ENCODE peak calls at places on chromosome 1, in four cellular contexts. V is AML-193; M is activated naive CD4-positive, alpha-beta T cell; N is iris pigment epithelial cell. L is an unnamed sample.

GRCh38 chr1:116717318-116717717 is 36.9 kb upstream of the CD2 start:
- DNase-seq in M (no peak), V (no peak), N (no peak), L (no peak)

GRCh38 chr1:61605607-61606321 is 119.2 kb downstream of the TM2D1 start:
- DNase-seq in V (no peak), M (no peak), N (peak), L (no peak)

GRCh38 chr1:6030144-6030543 is 15.5 kb upstream of the KCNAB2 start:
- DNase-seq in N (no peak), V (no peak), M (no peak), L (no peak)

GRCh38 chr1:4402032-4402431 is 252.4 kb upstream of the AJAP1 start:
- DNase-seq in N (no peak), M (no peak), V (no peak), L (no peak)

GRCh38 chr1:6614019-6614952 is 755 bp downstream of the PHF13 start:
- DNase-seq in V (no peak), M (peak), N (no peak), L (peak)

GRCh38 chr1:171844381-171844780 is 3.1 kb downstream of the DNM3 start:
- DNase-seq in V (no peak), N (no peak), M (no peak), L (no peak)

GRCh38 chr1:36717431-36717830 is 234.7 kb upstream of the CSF3R start:
- DNase-seq in V (no peak), M (no peak), N (no peak), L (no peak)

GRCh38 chr1:161486806-161487482 is 18.3 kb upstream of the FCGR2A start:
- DNase-seq in M (no peak), N (peak), V (peak), L (no peak)

GRCh38 chr1:108829498-108829916 is 27.4 kb downstream of the AKNAD1 start:
- DNase-seq in M (no peak), V (no peak), N (peak), L (no peak)

L was measured in activated CD4-positive, CD25-positive, alpha-beta regulatory T cell treated with anti-CD3 and anti-CD28 coated beads, Interleukin-2, amount 50 U/mL, for 72 hours.